ENCODE peak calls at places on chromosomes 12 and 14, in seven cellular contexts. Z, T, X, B, Y, I and L are unnamed samples.

GRCh38 chr14:90900712-90901111 is 84.5 kb upstream of the TTC7B start:
- DNase-seq in T (no peak), X (no peak), Y (no peak), Z (no peak), B (no peak), I (no peak), L (no peak)

GRCh38 chr14:92340938-92341337 is 18.0 kb downstream of the SLC24A4 start:
- DNase-seq in I (no peak), Y (no peak), T (no peak), Z (no peak), X (no peak), B (no peak), L (no peak)

GRCh38 chr14:22524105-22524783 is 64.8 kb downstream of the DAD1 start:
- DNase-seq in Z (no peak), Y (no peak), I (no peak), X (no peak), T (no peak), B (no peak), L (no peak)

GRCh38 chr14:101408077-101408831 is 153.0 kb upstream of the DIO3 start:
- DNase-seq in B (peak), Z (no peak), X (peak), Y (peak), I (peak), T (peak), L (no peak)

GRCh38 chr12:48334807-48335206 is 15.9 kb downstream of the ZNF641 start:
- DNase-seq in T (no peak), I (no peak), Z (no peak), X (no peak), Y (no peak), B (no peak), L (no peak)

GRCh38 chr12:11891350-11892064 is 179.2 kb upstream of the BCL2L14 start:
- DNase-seq in X (no peak), Y (no peak), I (no peak), Z (no peak), T (no peak), B (no peak), L (no peak)

GRCh38 chr12:132218915-132219314 is 74.7 kb downstream of the NOC4L start:
- DNase-seq in X (no peak), Y (no peak), Z (peak), I (peak), T (no peak), B (no peak), L (peak)

GRCh38 chr12:124928095-124928911 is 13.9 kb upstream of the UBC start:
- DNase-seq in Y (peak), I (no peak), Z (peak), T (peak), X (no peak), B (peak), L (no peak)

GRCh38 chr12:95070378-95070777 is 3.0 kb downstream of the NR2C1 start:
- DNase-seq in Y (no peak), B (no peak), X (no peak), I (no peak), T (no peak), Z (no peak), L (no peak)

GRCh38 chr12:1798734-1799067 is 21.7 kb upstream of the LRTM2 start:
- DNase-seq in Z (no peak), Y (no peak), T (no peak), I (no peak), X (no peak), B (no peak), L (no peak)

GRCh38 chr12:110694330-110694891 is 5.5 kb upstream of the HVCN1 start:
- DNase-seq in Y (no peak), Z (no peak), T (no peak), I (no peak), B (no peak), X (peak), L (no peak)

GRCh38 chr14:79631276-79631675 is 580.0 kb downstream of the DIO2 start:
- DNase-seq in T (no peak), X (no peak), I (no peak), Y (no peak), Z (no peak), B (no peak), L (no peak)

GRCh38 chr12:86666311-86666710 is 410.1 kb upstream of the MGAT4C start:
- DNase-seq in B (peak), Z (no peak), Y (no peak), I (no peak), X (no peak), T (no peak), L (no peak)